ENCODE peak calls at places on chromosome 9, in four cellular contexts. Y is brain microvascular endothelial cell, V is foreskin fibroblast, R is GM23248. M is an unnamed sample.

GRCh38 chr9:132237481-132237880 is 75.6 kb downstream of the NTNG2 start:
- DNase-seq in Y (no peak), V (no peak), R (peak; percentile 48), M (no peak)

GRCh38 chr9:122329592-122329991 is 41.2 kb upstream of the PTGS1 start:
- DNase-seq in Y (no peak), V (no peak), R (no peak), M (no peak)

GRCh38 chr9:95229230-95229933 is 88.1 kb downstream of the FANCC start:
- DNase-seq in Y (no peak), V (no peak), R (no peak), M (no peak)

GRCh38 chr9:96721731-96722429 is 56.0 kb downstream of the ZNF510 start:
- DNase-seq in Y (no peak), V (no peak), R (no peak), M (no peak)

GRCh38 chr9:136115641-136116359 is 2.9 kb downstream of the TMEM250 start:
- DNase-seq in Y (no peak), V (no peak), R (no peak), M (no peak)

GRCh38 chr9:91119679-91120078 is 242.0 kb downstream of the AUH start:
- DNase-seq in Y (peak; percentile 30), V (peak; percentile 92), R (peak; percentile 78), M (peak; percentile 58)

GRCh38 chr9:89116064-89116817 is 62.4 kb downstream of the SHC3 start:
- DNase-seq in Y (peak; percentile 95), V (peak; percentile 56), R (peak; percentile 82), M (peak; percentile 26)

GRCh38 chr9:23651051-23651450 is 175.0 kb downstream of the ELAVL2 start:
- DNase-seq in Y (no peak), V (no peak), R (no peak), M (no peak)

GRCh38 chr9:105993921-105994715 is 299.8 kb downstream of the TMEM38B start:
- DNase-seq in Y (no peak), V (no peak), R (no peak), M (no peak)

GRCh38 chr9:129026442-129027223 is 1.5 kb downstream of the SH3GLB2 start:
- DNase-seq in Y (no peak), V (peak; percentile 54), R (peak; percentile 25), M (no peak)
- H3K4me3 ChIP-seq in Y (no peak overlapping the region), V (peak overlapping the region; percentile 62), R (peak overlapping the region; percentile 72), M (peak overlapping the region; percentile 77)

DNA sequence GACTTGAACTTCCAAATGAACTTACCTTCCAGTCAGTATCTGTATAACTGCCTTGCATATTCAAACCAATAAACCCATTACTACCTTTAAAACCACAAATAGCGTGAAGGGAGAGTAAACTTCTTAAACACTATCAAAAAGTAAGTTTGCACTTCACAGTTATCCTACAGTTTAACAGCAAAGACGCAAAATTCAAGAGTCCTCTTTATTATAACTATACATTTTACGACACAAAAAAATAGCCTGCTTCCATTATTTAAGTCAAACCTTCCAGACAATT is 1.8 kb downstream of the PTBP3 start:
- DNase-seq in Y (no peak), V (no peak), R (no peak), M (no peak)
- H3K4me3 ChIP-seq in Y (peak overlapping the region; percentile 82), V (peak overlapping the region; percentile 88), R (peak overlapping the region; percentile 97), M (peak overlapping the region; percentile 91)

DNA sequence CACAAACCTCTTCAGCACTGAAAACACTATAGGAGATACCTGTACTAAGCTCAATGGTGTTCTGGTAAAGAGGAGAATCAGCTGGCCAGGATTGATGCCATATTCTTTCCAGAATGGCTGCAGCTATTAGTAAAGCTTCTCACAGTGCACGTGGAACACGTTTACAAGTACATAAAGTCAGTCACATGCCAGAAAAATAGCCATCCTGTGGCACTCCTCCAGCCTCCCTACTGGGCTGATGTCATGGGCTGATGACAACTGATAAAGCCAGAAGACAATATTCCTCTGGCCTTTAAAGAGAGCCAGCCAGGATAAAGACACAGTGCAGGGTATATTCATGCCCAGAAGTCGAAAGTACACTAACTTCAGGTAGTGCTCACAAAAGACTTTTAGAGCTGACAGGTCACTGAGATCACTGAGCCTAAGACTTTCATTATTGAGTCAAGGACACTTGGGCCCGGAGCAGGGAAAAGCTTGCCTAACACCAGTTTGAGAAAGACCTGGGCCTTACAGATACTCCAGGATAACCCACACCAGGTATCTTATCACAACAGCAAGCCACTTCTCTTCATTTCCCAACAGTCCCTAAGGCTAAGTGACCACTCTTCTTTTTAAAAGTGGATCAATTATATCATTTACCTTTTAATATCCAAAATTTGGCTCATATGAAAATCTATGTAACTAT is 29.4 kb downstream of the ABITRAM start:
- DNase-seq in Y (peak; percentile 15), V (peak; percentile 53), R (peak; percentile 61), M (no peak)
- H3K4me3 ChIP-seq in Y (no peak overlapping the region), V (no peak overlapping the region), R (no peak overlapping the region), M (no peak overlapping the region)

GRCh38 chr9:24698864-24699518 is 153.3 kb upstream of the IZUMO3 start:
- DNase-seq in Y (no peak), V (no peak), R (no peak), M (no peak)
- H3K4me3 ChIP-seq in Y (no peak overlapping the region), V (no peak overlapping the region), R (no peak overlapping the region), M (no peak overlapping the region)